ENCODE peak calls at places on chromosomes 2 and 18, in four cellular contexts. One of them, this sample, is unnamed. For H3K36me3, the result is how much of the 10 kb centered on the place peaks cover.

GRCh38 chr2:168156661-168157060 is 90.7 kb downstream of the STK39 start:
- DNase-seq in hepatocyte: peak
- DNase-seq in GM23338: no peak
- DNase-seq in esophagus squamous epithelium: no peak
- DNase-seq in this sample: no peak

GRCh38 chr18:69567813-69568488 is 167.3 kb downstream of the DOK6 start:
- DNase-seq in hepatocyte: no peak
- DNase-seq in GM23338: peak
- DNase-seq in esophagus squamous epithelium: no peak
- DNase-seq in this sample: peak

GRCh38 chr2:30807249-30807648 is at the start of gene CAPN13:
- DNase-seq in hepatocyte: peak
- DNase-seq in GM23338: peak
- DNase-seq in esophagus squamous epithelium: no peak
- DNase-seq in this sample: peak

GRCh38 chr2:223041527-223042109 is 10.4 kb upstream of the KCNE4 start:
- DNase-seq in hepatocyte: peak
- DNase-seq in GM23338: no peak
- DNase-seq in esophagus squamous epithelium: no peak
- DNase-seq in this sample: peak

GRCh38 chr2:120501591-120501990 is 155.7 kb downstream of the INHBB start:
- DNase-seq in hepatocyte: no peak
- DNase-seq in GM23338: no peak
- DNase-seq in esophagus squamous epithelium: no peak
- DNase-seq in this sample: no peak

GRCh38 chr2:107001964-107002696 is 116.2 kb upstream of the ST6GAL2 start:
- DNase-seq in hepatocyte: no peak
- DNase-seq in GM23338: no peak
- DNase-seq in esophagus squamous epithelium: no peak
- DNase-seq in this sample: no peak

GRCh38 chr2:135150711-135151110 is 98.6 kb downstream of the RAB3GAP1 start:
- DNase-seq in hepatocyte: peak
- DNase-seq in GM23338: no peak
- DNase-seq in esophagus squamous epithelium: no peak
- DNase-seq in this sample: no peak

GRCh38 chr2:180761224-180761623 is 219.2 kb upstream of the UBE2E3 start:
- DNase-seq in hepatocyte: peak
- DNase-seq in GM23338: peak
- DNase-seq in esophagus squamous epithelium: no peak
- DNase-seq in this sample: no peak

GRCh38 chr18:46411862-46412690 is 244.9 kb downstream of the LOXHD1 start:
- DNase-seq in hepatocyte: no peak
- DNase-seq in GM23338: peak
- DNase-seq in esophagus squamous epithelium: no peak
- DNase-seq in this sample: peak

GRCh38 chr18:54983041-54983686 is 23.9 kb upstream of the CCDC68 start:
- DNase-seq in hepatocyte: peak
- DNase-seq in GM23338: peak
- DNase-seq in esophagus squamous epithelium: no peak
- DNase-seq in this sample: no peak

GRCh38 chr2:215367647-215368492 is 56.0 kb downstream of the ATIC start:
- DNase-seq in hepatocyte: no peak
- DNase-seq in GM23338: no peak
- DNase-seq in esophagus squamous epithelium: no peak
- DNase-seq in this sample: no peak

DNA sequence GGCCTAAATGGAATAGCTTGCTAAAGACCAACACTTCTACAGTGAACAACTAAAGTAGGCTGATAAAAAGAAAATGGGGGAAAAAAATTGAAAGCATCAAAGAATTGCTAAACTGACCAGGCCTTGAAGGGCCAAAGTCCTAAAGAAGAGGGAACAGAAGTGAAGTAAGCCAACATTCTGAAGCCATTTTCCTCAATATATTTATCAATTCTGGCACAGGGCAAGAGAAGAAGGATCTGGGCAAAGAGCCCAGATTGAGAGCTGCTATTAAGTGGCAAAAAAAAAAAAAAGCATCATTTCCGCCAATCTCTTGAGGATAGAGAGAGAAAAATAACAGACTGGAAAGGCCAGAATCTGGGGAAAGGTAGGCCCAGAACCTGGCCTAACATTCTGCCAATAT is 25.7 kb downstream of the FANCL start:
- DNase-seq in hepatocyte: no peak
- DNase-seq in GM23338: no peak
- DNase-seq in esophagus squamous epithelium: no peak
- DNase-seq in this sample: no peak
- H3K36me3 ChIP-seq in hepatocyte: under half
- H3K36me3 ChIP-seq in GM23338: under half
- H3K36me3 ChIP-seq in esophagus squamous epithelium: under half
- H3K36me3 ChIP-seq in this sample: half or more

DNA sequence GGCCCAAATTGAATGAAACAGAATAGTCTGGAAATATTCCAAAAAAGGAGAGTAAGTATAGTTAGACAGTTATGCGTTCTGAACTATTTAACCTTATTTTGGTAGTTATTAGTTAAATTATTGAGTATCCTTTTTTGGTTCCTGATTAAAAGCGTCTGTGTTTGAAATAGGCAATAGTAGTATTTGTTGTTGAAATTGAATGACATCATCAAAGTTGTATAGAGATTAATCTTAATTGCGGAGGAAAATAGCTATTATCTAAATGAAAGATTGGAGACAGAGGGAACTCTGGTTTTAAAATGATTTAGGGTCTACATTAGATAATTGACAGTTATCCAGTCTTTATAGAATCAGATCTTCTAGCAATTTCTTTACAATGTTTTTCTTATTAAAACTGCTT is 115.8 kb downstream of the BIRC6 start:
- DNase-seq in hepatocyte: no peak
- DNase-seq in GM23338: no peak
- DNase-seq in esophagus squamous epithelium: no peak
- DNase-seq in this sample: no peak
- H3K36me3 ChIP-seq in hepatocyte: under half
- H3K36me3 ChIP-seq in GM23338: under half
- H3K36me3 ChIP-seq in esophagus squamous epithelium: under half
- H3K36me3 ChIP-seq in this sample: half or more

GRCh38 chr2:25772078-25772477 is 98.7 kb upstream of the DTNB start:
- DNase-seq in hepatocyte: no peak
- DNase-seq in GM23338: no peak
- DNase-seq in esophagus squamous epithelium: no peak
- DNase-seq in this sample: no peak
- H3K36me3 ChIP-seq in hepatocyte: under half
- H3K36me3 ChIP-seq in GM23338: under half
- H3K36me3 ChIP-seq in esophagus squamous epithelium: under half
- H3K36me3 ChIP-seq in this sample: half or more

GRCh38 chr2:219252570-219252899 is 508 bp upstream of the TUBA4B start:
- DNase-seq in hepatocyte: no peak
- DNase-seq in GM23338: no peak
- DNase-seq in esophagus squamous epithelium: no peak
- DNase-seq in this sample: no peak

GRCh38 chr2:219250044-219250781 is 2.8 kb upstream of the TUBA4B start:
- DNase-seq in hepatocyte: no peak
- DNase-seq in GM23338: no peak
- DNase-seq in esophagus squamous epithelium: no peak
- DNase-seq in this sample: no peak

GRCh38 chr2:219251656-219252055 is 1.4 kb upstream of the TUBA4B start:
- DNase-seq in hepatocyte: no peak
- DNase-seq in GM23338: no peak
- DNase-seq in esophagus squamous epithelium: no peak
- DNase-seq in this sample: no peak

GRCh38 chr2:219252900-219253752 is at the start of gene TUBA4B:
- DNase-seq in hepatocyte: peak
- DNase-seq in GM23338: peak
- DNase-seq in esophagus squamous epithelium: no peak
- DNase-seq in this sample: peak

DNA sequence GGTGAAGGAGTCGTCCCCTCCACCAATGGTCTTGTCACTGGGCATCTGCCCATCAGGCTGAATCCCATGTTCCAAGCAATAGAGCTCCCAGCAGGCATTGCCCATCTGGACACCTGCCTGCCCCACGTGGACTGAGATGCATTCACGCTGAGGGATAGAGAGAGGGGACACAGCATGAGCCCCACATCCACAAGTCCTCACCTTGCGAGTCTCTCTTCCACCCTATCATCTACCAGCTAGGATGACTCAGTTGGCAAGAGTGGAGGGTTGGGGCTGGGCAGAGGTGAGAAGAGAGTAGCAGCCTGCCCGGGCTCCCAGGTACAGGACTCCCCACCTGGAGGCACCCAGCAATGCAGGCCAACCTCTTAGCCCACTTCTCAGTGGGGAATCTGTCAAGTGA is 959 bp upstream of the TUBA4B start:
- DNase-seq in hepatocyte: no peak
- DNase-seq in GM23338: no peak
- DNase-seq in esophagus squamous epithelium: no peak
- DNase-seq in this sample: no peak
- H3K36me3 ChIP-seq in hepatocyte: under half
- H3K36me3 ChIP-seq in GM23338: under half
- H3K36me3 ChIP-seq in esophagus squamous epithelium: under half
- H3K36me3 ChIP-seq in this sample: under half

GRCh38 chr2:21228041-21228895 is 104.5 kb downstream of the TDRD15 start:
- DNase-seq in hepatocyte: no peak
- DNase-seq in GM23338: peak
- DNase-seq in esophagus squamous epithelium: no peak
- DNase-seq in this sample: peak
- H3K36me3 ChIP-seq in hepatocyte: under half
- H3K36me3 ChIP-seq in GM23338: under half
- H3K36me3 ChIP-seq in esophagus squamous epithelium: under half
- H3K36me3 ChIP-seq in this sample: under half